ENCODE peak calls at places on chromosomes 7 and 10, in eight cellular contexts. J is OCI-LY7, N is A549, E is kidney, T is right cardiac atrium, F is ovary, K is MM.1S, C is cardiac muscle cell. M is an unnamed sample.

GRCh38 chr10:115084434-115084833 is 8.7 kb upstream of the ATRNL1 start:
- DNase-seq in N (no peak), T (no peak), E (no peak), J (no peak), F (no peak), C (no peak), K (no peak), M (no peak)

GRCh38 chr10:3955493-3955892 is 170.5 kb upstream of the KLF6 start:
- DNase-seq in N (no peak), J (no peak), K (no peak), F (no peak), E (no peak), C (peak), T (no peak), M (no peak)

GRCh38 chr10:118564114-118564513 is 31.3 kb downstream of the PRLHR start:
- DNase-seq in C (no peak), J (no peak), E (no peak), N (no peak), K (no peak), T (no peak), F (no peak), M (no peak)

GRCh38 chr10:79925614-79926013 is 23.3 kb downstream of the SFTPD start:
- DNase-seq in T (no peak), C (no peak), J (no peak), F (no peak), K (no peak), N (no peak), E (no peak), M (no peak)

GRCh38 chr7:151897201-151897711 is 20.3 kb upstream of the PRKAG2 start:
- DNase-seq in J (no peak), T (no peak), C (peak), E (peak), K (no peak), N (no peak), F (no peak), M (no peak)

GRCh38 chr10:134743-135600 is at the start of gene ZMYND11:
- DNase-seq in C (peak), J (peak), T (peak), F (peak), N (peak), K (peak), E (peak), M (peak)

GRCh38 chr7:121447191-121447920 is 51.2 kb upstream of the FAM3C start:
- DNase-seq in N (no peak), J (no peak), K (no peak), F (peak), T (no peak), C (no peak), E (no peak), M (peak)

GRCh38 chr10:29734980-29735627 is 100.3 kb upstream of the SVIL start:
- DNase-seq in N (peak), F (peak), J (no peak), K (peak), E (peak), T (peak), C (peak), M (peak)

GRCh38 chr10:97714401-97715258 is 1.1 kb downstream of the MARVELD1 start:
- DNase-seq in J (no peak), E (peak), T (peak), F (peak), N (peak), C (peak), K (no peak), M (peak)

GRCh38 chr7:29194206-29194593 is 375 bp upstream of the CHN2 start:
- DNase-seq in F (peak), C (peak), N (no peak), J (no peak), K (no peak), T (peak), E (peak), M (peak)

GRCh38 chr10:124543146-124543545 is 81.5 kb downstream of the LHPP start:
- DNase-seq in K (no peak), J (no peak), N (no peak), C (no peak), T (no peak), E (no peak), F (no peak), M (no peak)

GRCh38 chr7:35906191-35906908 is 105.5 kb downstream of the SEPTIN7 start:
- DNase-seq in N (peak), C (peak), J (peak), E (no peak), F (peak), K (peak), T (no peak), M (peak)

GRCh38 chr10:5550250-5550545 is 25.4 kb downstream of the CALML3 start:
- DNase-seq in J (no peak), C (no peak), K (no peak), N (no peak), E (no peak), F (no peak), T (no peak), M (no peak)

GRCh38 chr10:23065549-23065948 is 29.8 kb upstream of the MSRB2 start:
- DNase-seq in N (peak), C (peak), K (no peak), F (peak), J (no peak), E (peak), T (peak), M (peak)

GRCh38 chr10:3761916-3762708 is 22.9 kb downstream of the KLF6 start:
- DNase-seq in K (no peak), F (no peak), E (no peak), T (no peak), N (peak), C (no peak), J (no peak), M (no peak)

GRCh38 chr10:48306870-48307531 is 524 bp downstream of the MAPK8 start:
- DNase-seq in J (no peak), E (peak), T (peak), F (peak), K (peak), N (peak), C (peak), M (peak)

GRCh38 chr10:47287365-47287802 is 12.6 kb upstream of the GDF10 start:
- DNase-seq in J (no peak), N (no peak), T (peak), C (peak), E (no peak), K (no peak), F (no peak), M (no peak)

GRCh38 chr10:1169981-1170866 is 114.0 kb downstream of the WDR37 start:
- DNase-seq in T (peak), F (no peak), K (no peak), C (no peak), E (no peak), J (no peak), N (no peak), M (no peak)

GRCh38 chr10:78028438-78029293 is 649 bp downstream of the POLR3A start:
- DNase-seq in K (peak), E (no peak), N (no peak), F (no peak), J (peak), C (peak), T (no peak), M (no peak)

GRCh38 chr7:92057375-92057774 is 76.9 kb downstream of the CYP51A1 start:
- DNase-seq in K (no peak), C (no peak), T (no peak), J (no peak), E (no peak), N (no peak), F (no peak), M (peak)

GRCh38 chr7:43781726-43782607 is 23.5 kb downstream of the BLVRA start:
- DNase-seq in E (no peak), J (no peak), T (no peak), K (no peak), N (no peak), F (no peak), C (peak), M (no peak)

GRCh38 chr10:79404231-79404609 is 41.2 kb downstream of the ZCCHC24 start:
- DNase-seq in N (no peak), J (no peak), C (peak), F (peak), T (peak), E (peak), K (no peak), M (peak)

GRCh38 chr7:82548141-82548688 is 104.6 kb upstream of the CACNA2D1 start:
- DNase-seq in N (no peak), E (no peak), K (no peak), T (no peak), C (no peak), F (no peak), J (no peak), M (no peak)

GRCh38 chr10:70232155-70232858 is 922 bp downstream of the PPA1 start:
- DNase-seq in E (peak), T (peak), C (peak), N (peak), F (peak), J (peak), K (peak), M (peak)

GRCh38 chr7:23590529-23590928 is 6.7 kb upstream of the CCDC126 start:
- DNase-seq in J (no peak), E (no peak), K (no peak), C (no peak), N (no peak), T (no peak), F (no peak), M (no peak)

GRCh38 chr7:473870-474604 is 45.6 kb downstream of the PDGFA start:
- DNase-seq in E (peak), C (no peak), K (no peak), N (no peak), F (no peak), J (no peak), T (peak), M (no peak)

GRCh38 chr10:50540069-50540825 is 83.5 kb downstream of the SGMS1 start:
- DNase-seq in E (no peak), J (no peak), K (no peak), T (no peak), C (no peak), N (no peak), F (no peak), M (no peak)

GRCh38 chr10:88253-88652 is 39.2 kb upstream of the TUBB8 start:
- DNase-seq in K (peak), N (no peak), E (no peak), J (no peak), T (no peak), F (no peak), C (no peak), M (no peak)

GRCh38 chr10:71494470-71494869 is 97.8 kb downstream of the CDH23 start:
- DNase-seq in C (no peak), K (no peak), N (no peak), F (no peak), E (peak), T (no peak), J (no peak), M (no peak)

DNA sequence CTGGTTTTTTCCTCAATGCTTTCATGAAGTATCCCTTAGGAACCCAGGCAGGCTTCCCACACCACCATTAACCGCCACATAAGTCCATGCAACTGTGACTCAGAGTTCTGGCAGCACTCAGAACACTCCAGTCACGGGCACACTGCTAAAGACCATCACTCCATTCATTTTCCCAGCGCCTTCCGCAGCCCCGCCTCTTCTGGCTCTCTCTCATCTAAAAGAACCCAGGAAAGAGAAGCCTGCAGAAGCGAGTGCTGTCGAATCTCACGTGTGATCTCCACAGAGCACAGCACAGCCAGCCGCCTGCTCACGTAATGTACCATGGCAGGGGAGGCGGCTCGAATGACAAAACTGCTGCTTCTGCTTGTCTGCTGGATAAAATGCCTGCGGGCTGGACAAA is 1.9 kb downstream of the PSMG3 start:
- DNase-seq in N (no peak), E (peak), J (no peak), K (no peak), F (no peak), T (no peak), C (no peak), M (no peak)
- H3K27ac ChIP-seq in N (peak), E (peak), J (no peak), K (no peak), F (no peak), T (no peak), C (no peak), M (no peak)

DNA sequence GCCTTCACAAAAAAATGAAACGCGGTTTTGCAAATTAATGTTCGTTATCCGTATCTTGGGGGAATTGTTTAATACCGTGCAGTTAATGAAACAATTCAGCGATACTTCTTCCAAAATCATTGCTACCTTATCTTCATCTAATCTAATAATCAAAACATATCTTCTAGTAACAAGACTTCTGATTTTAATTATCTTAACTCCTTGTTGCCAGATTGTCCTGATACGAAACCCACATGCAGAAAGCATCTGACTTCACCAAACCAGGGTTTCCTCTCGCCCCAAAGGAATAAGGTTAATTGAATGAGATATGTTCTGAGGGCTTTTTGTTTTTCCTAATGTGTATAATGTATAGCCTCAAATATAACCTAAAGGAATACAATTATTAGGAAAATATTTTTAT is 105.2 kb upstream of the SH2B2 start:
- DNase-seq in C (no peak), E (no peak), N (no peak), T (no peak), K (no peak), J (no peak), F (no peak), M (no peak)
- H3K27ac ChIP-seq in C (no peak), E (no peak), N (no peak), T (no peak), K (no peak), J (no peak), F (no peak), M (no peak)

GRCh38 chr10:110020265-110020664 is 12.5 kb downstream of the ADD3 start:
- DNase-seq in E (no peak), T (no peak), J (no peak), N (no peak), C (no peak), F (no peak), K (no peak), M (peak)

GRCh38 chr10:110017940-110018339 is 10.2 kb downstream of the ADD3 start:
- DNase-seq in K (no peak), C (peak), J (no peak), E (no peak), N (no peak), T (no peak), F (no peak), M (no peak)

GRCh38 chr10:110016957-110017514 is 9.3 kb downstream of the ADD3 start:
- DNase-seq in C (no peak), J (no peak), T (no peak), F (no peak), N (no peak), E (no peak), K (no peak), M (no peak)

GRCh38 chr10:110013615-110014293 is 6.0 kb downstream of the ADD3 start:
- DNase-seq in J (no peak), E (no peak), F (no peak), K (no peak), C (no peak), T (no peak), N (no peak), M (no peak)

GRCh38 chr10:110016037-110016436 is 8.3 kb downstream of the ADD3 start:
- DNase-seq in C (no peak), E (no peak), N (peak), F (no peak), J (peak), T (no peak), K (no peak), M (peak)
- H3K27ac ChIP-seq in C (peak), E (no peak), N (no peak), F (no peak), J (no peak), T (no peak), K (no peak), M (no peak)

DNA sequence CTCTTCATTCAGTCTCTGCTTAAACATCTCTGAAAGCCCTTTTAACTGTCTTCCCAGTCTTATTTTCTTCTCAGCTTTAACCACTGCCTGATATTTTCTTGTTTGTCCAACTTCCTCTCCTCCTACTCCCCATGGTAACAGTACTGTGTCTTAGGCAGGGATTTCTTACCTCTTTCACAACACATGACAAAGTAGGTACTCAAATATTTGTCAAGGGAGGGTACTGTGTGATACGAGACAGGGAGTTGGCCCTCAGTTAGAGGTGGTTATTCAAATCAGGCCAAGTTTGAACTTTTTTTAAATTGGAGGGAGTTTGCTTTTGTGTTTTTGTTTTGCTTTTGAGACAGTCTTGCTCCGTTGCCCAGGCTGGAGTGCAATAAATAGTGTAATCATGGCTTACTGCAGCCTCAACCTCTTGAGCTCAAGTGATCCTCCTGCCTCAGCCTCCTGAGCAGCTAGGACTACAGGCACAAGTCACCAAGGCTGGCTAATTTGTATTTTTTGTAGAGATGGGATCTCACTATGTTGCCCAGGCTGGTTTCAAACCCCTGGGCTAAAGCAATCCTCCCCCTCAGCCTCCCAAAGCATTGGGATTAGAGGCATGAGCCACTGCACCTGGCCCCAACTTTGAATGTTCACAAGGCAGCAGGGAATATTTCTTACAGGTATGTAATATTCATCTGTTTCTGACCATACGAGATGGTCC is 2.5 kb upstream of the KPNA7 start:
- DNase-seq in E (no peak), N (peak), C (peak), K (no peak), J (no peak), T (no peak), F (no peak), M (no peak)
- H3K27ac ChIP-seq in E (no peak), N (peak), C (no peak), K (no peak), J (no peak), T (no peak), F (no peak), M (no peak)

GRCh38 chr7:64880322-64881297 is 22.5 kb upstream of the ZNF273 start:
- DNase-seq in F (no peak), E (no peak), N (no peak), K (no peak), T (no peak), C (no peak), J (no peak), M (no peak)
- H3K27ac ChIP-seq in F (no peak), E (no peak), N (no peak), K (no peak), T (no peak), C (no peak), J (no peak), M (no peak)

M was measured in testis.